ENCODE peak calls at places on chromosomes 13 and 19, in nine cellular contexts. One of them, this sample, is unnamed.

GRCh38 chr13:41458187-41458938 is 1.0 kb downstream of the RGCC start:
- DNase-seq in heart left ventricle: peak; percentile 32
- DNase-seq in Peyer's patch: peak; percentile 43
- DNase-seq in breast epithelium: no peak
- DNase-seq in H1: peak; percentile 63
- DNase-seq in tibial nerve: no peak
- DNase-seq in transverse colon: peak; percentile 36
- DNase-seq in prostate gland: peak; percentile 16
- DNase-seq in body of pancreas: peak; percentile 22
- DNase-seq in this sample: no peak

GRCh38 chr13:40190656-40191100 is 475.8 kb downstream of the FOXO1 start:
- DNase-seq in heart left ventricle: peak; percentile 30
- DNase-seq in Peyer's patch: peak; percentile 89
- DNase-seq in breast epithelium: no peak
- DNase-seq in H1: no peak
- DNase-seq in tibial nerve: peak; percentile 31
- DNase-seq in transverse colon: peak; percentile 58
- DNase-seq in prostate gland: peak; percentile 30
- DNase-seq in body of pancreas: no peak
- DNase-seq in this sample: peak; percentile 45

GRCh38 chr19:32735936-32736335 is 16.4 kb downstream of the TDRD12 start:
- DNase-seq in heart left ventricle: no peak
- DNase-seq in Peyer's patch: no peak
- DNase-seq in breast epithelium: no peak
- DNase-seq in H1: no peak
- DNase-seq in tibial nerve: no peak
- DNase-seq in transverse colon: no peak
- DNase-seq in prostate gland: no peak
- DNase-seq in body of pancreas: no peak
- DNase-seq in this sample: no peak

GRCh38 chr19:48445256-48445605 is 552 bp upstream of the GRWD1 start:
- DNase-seq in heart left ventricle: no peak
- DNase-seq in Peyer's patch: no peak
- DNase-seq in breast epithelium: no peak
- DNase-seq in H1: peak; percentile 53
- DNase-seq in tibial nerve: peak; percentile 49
- DNase-seq in transverse colon: no peak
- DNase-seq in prostate gland: peak; percentile 41
- DNase-seq in body of pancreas: no peak
- DNase-seq in this sample: peak; percentile 61

GRCh38 chr19:43532571-43532961 is 422 bp upstream of the ZNF575 start:
- DNase-seq in heart left ventricle: peak; percentile 62
- DNase-seq in Peyer's patch: no peak
- DNase-seq in breast epithelium: peak; percentile 59
- DNase-seq in H1: no peak
- DNase-seq in tibial nerve: no peak
- DNase-seq in transverse colon: peak; percentile 82
- DNase-seq in prostate gland: peak; percentile 84
- DNase-seq in body of pancreas: peak; percentile 23
- DNase-seq in this sample: peak; percentile 54

GRCh38 chr13:48817166-48817802 is 158.4 kb upstream of the FNDC3A start:
- DNase-seq in heart left ventricle: no peak
- DNase-seq in Peyer's patch: no peak
- DNase-seq in breast epithelium: no peak
- DNase-seq in H1: no peak
- DNase-seq in tibial nerve: no peak
- DNase-seq in transverse colon: no peak
- DNase-seq in prostate gland: no peak
- DNase-seq in body of pancreas: no peak
- DNase-seq in this sample: no peak

GRCh38 chr13:94602467-94602866 is 810 bp downstream of the GPR180 start:
- DNase-seq in heart left ventricle: no peak
- DNase-seq in Peyer's patch: no peak
- DNase-seq in breast epithelium: no peak
- DNase-seq in H1: no peak
- DNase-seq in tibial nerve: no peak
- DNase-seq in transverse colon: no peak
- DNase-seq in prostate gland: no peak
- DNase-seq in body of pancreas: no peak
- DNase-seq in this sample: no peak

GRCh38 chr19:12779162-12779993 is 4.0 kb upstream of the HOOK2 start:
- DNase-seq in heart left ventricle: peak; percentile 78
- DNase-seq in Peyer's patch: no peak
- DNase-seq in breast epithelium: no peak
- DNase-seq in H1: no peak
- DNase-seq in tibial nerve: no peak
- DNase-seq in transverse colon: peak; percentile 46
- DNase-seq in prostate gland: no peak
- DNase-seq in body of pancreas: no peak
- DNase-seq in this sample: peak; percentile 60

GRCh38 chr19:55460670-55461258 is 678 bp downstream of the ISOC2 start:
- DNase-seq in heart left ventricle: peak; percentile 88
- DNase-seq in Peyer's patch: peak; percentile 55
- DNase-seq in breast epithelium: peak; percentile 82
- DNase-seq in H1: peak; percentile 92
- DNase-seq in tibial nerve: peak; percentile 83
- DNase-seq in transverse colon: peak; percentile 86
- DNase-seq in prostate gland: peak; percentile 68
- DNase-seq in body of pancreas: peak; percentile 78
- DNase-seq in this sample: peak; percentile 95

GRCh38 chr13:19860884-19861655 is 2.4 kb downstream of the ZMYM5 start:
- DNase-seq in heart left ventricle: no peak
- DNase-seq in Peyer's patch: no peak
- DNase-seq in breast epithelium: no peak
- DNase-seq in H1: no peak
- DNase-seq in tibial nerve: no peak
- DNase-seq in transverse colon: no peak
- DNase-seq in prostate gland: no peak
- DNase-seq in body of pancreas: no peak
- DNase-seq in this sample: no peak

GRCh38 chr13:20102776-20103175 is 58.1 kb downstream of the GJA3 start:
- DNase-seq in heart left ventricle: no peak
- DNase-seq in Peyer's patch: no peak
- DNase-seq in breast epithelium: no peak
- DNase-seq in H1: no peak
- DNase-seq in tibial nerve: peak; percentile 11
- DNase-seq in transverse colon: no peak
- DNase-seq in prostate gland: no peak
- DNase-seq in body of pancreas: no peak
- DNase-seq in this sample: no peak

GRCh38 chr19:15307169-15307568 is 25.2 kb downstream of the BRD4 start:
- DNase-seq in heart left ventricle: no peak
- DNase-seq in Peyer's patch: no peak
- DNase-seq in breast epithelium: no peak
- DNase-seq in H1: no peak
- DNase-seq in tibial nerve: no peak
- DNase-seq in transverse colon: no peak
- DNase-seq in prostate gland: no peak
- DNase-seq in body of pancreas: no peak
- DNase-seq in this sample: no peak

GRCh38 chr19:48095637-48096175 is 14.9 kb downstream of the PLA2G4C start:
- DNase-seq in heart left ventricle: no peak
- DNase-seq in Peyer's patch: no peak
- DNase-seq in breast epithelium: no peak
- DNase-seq in H1: no peak
- DNase-seq in tibial nerve: no peak
- DNase-seq in transverse colon: no peak
- DNase-seq in prostate gland: no peak
- DNase-seq in body of pancreas: no peak
- DNase-seq in this sample: no peak

GRCh38 chr13:61136101-61136500 is 279.5 kb downstream of the PCDH20 start:
- DNase-seq in heart left ventricle: no peak
- DNase-seq in Peyer's patch: no peak
- DNase-seq in breast epithelium: no peak
- DNase-seq in H1: no peak
- DNase-seq in tibial nerve: no peak
- DNase-seq in transverse colon: no peak
- DNase-seq in prostate gland: no peak
- DNase-seq in body of pancreas: no peak
- DNase-seq in this sample: no peak

GRCh38 chr13:90800082-90800746 is 547.3 kb upstream of the MIR17HG start:
- DNase-seq in heart left ventricle: peak; percentile 56
- DNase-seq in Peyer's patch: no peak
- DNase-seq in breast epithelium: no peak
- DNase-seq in H1: no peak
- DNase-seq in tibial nerve: peak; percentile 61
- DNase-seq in transverse colon: peak; percentile 25
- DNase-seq in prostate gland: no peak
- DNase-seq in body of pancreas: peak; percentile 17
- DNase-seq in this sample: peak; percentile 48

GRCh38 chr13:73717632-73718031 is 416.6 kb downstream of the KLF12 start:
- DNase-seq in heart left ventricle: no peak
- DNase-seq in Peyer's patch: no peak
- DNase-seq in breast epithelium: no peak
- DNase-seq in H1: no peak
- DNase-seq in tibial nerve: no peak
- DNase-seq in transverse colon: no peak
- DNase-seq in prostate gland: no peak
- DNase-seq in body of pancreas: no peak
- DNase-seq in this sample: no peak

GRCh38 chr19:38183227-38183914 is 40.7 kb downstream of the DPF1 start:
- DNase-seq in heart left ventricle: peak; percentile 40
- DNase-seq in Peyer's patch: no peak
- DNase-seq in breast epithelium: no peak
- DNase-seq in H1: peak; percentile 93
- DNase-seq in tibial nerve: peak; percentile 17
- DNase-seq in transverse colon: no peak
- DNase-seq in prostate gland: no peak
- DNase-seq in body of pancreas: no peak
- DNase-seq in this sample: peak; percentile 71

GRCh38 chr19:44539236-44539819 is 9.9 kb upstream of the CEACAM20 start:
- DNase-seq in heart left ventricle: no peak
- DNase-seq in Peyer's patch: no peak
- DNase-seq in breast epithelium: no peak
- DNase-seq in H1: no peak
- DNase-seq in tibial nerve: no peak
- DNase-seq in transverse colon: no peak
- DNase-seq in prostate gland: no peak
- DNase-seq in body of pancreas: no peak
- DNase-seq in this sample: no peak
- TF ChIP-seq POLR2A in heart left ventricle: no peak
- TF ChIP-seq POLR2A in Peyer's patch: no peak
- TF ChIP-seq POLR2A in breast epithelium: no peak
- TF ChIP-seq POLR2A in H1: no peak
- TF ChIP-seq POLR2A in tibial nerve: no peak
- TF ChIP-seq POLR2A in transverse colon: no peak
- TF ChIP-seq POLR2A in prostate gland: no peak
- TF ChIP-seq POLR2A in body of pancreas: no peak
- TF ChIP-seq POLR2A in this sample: no peak

GRCh38 chr13:31767175-31767900 is 28.0 kb downstream of the RXFP2 start:
- DNase-seq in heart left ventricle: no peak
- DNase-seq in Peyer's patch: no peak
- DNase-seq in breast epithelium: no peak
- DNase-seq in H1: no peak
- DNase-seq in tibial nerve: peak; percentile 17
- DNase-seq in transverse colon: no peak
- DNase-seq in prostate gland: no peak
- DNase-seq in body of pancreas: no peak
- DNase-seq in this sample: no peak
- H3K4me1 ChIP-seq in heart left ventricle: no peaks in the 10 kb centered on the region
- H3K4me1 ChIP-seq in Peyer's patch: no peaks in the 10 kb centered on the region
- H3K4me1 ChIP-seq in breast epithelium: no peaks in the 10 kb centered on the region
- H3K4me1 ChIP-seq in H1: no peaks in the 10 kb centered on the region
- H3K4me1 ChIP-seq in tibial nerve: peaks cover 33% of the 10 kb centered on the region
- H3K4me1 ChIP-seq in transverse colon: no peaks in the 10 kb centered on the region
- H3K4me1 ChIP-seq in prostate gland: no peaks in the 10 kb centered on the region
- H3K4me1 ChIP-seq in body of pancreas: no peaks in the 10 kb centered on the region
- H3K4me1 ChIP-seq in this sample: no peaks in the 10 kb centered on the region

DNA sequence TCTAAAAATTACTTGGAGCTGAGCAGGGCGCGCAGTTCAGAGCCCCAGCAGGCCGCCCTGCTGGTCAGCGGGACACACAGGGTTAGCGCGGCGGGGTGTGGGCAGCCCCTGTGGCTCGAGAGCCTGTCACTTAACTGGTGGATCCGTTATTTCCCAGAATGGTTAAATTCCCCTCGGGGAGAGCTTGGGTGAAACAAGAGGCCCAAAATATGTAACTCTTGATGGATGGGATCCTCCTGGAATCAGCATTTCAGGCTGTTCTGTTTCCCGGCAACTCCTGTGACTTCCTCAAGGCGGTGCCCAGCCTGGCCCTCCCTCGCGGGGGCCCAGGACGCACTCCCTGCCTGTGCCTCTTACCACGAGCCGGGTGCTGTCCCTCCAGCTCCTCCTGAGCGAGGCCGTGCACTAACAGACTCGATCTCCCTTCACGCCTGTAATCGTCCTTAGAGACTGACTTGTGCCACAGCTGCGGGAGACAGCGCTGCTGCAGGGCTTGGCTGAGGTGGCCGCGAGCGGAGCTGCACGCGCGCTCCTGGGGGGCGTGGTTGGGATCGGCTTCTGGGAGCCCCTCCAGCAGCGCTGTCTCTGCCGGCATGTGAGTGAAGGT is 9.7 kb downstream of the PTBP1 start:
- DNase-seq in heart left ventricle: no peak
- DNase-seq in Peyer's patch: no peak
- DNase-seq in breast epithelium: no peak
- DNase-seq in H1: no peak
- DNase-seq in tibial nerve: no peak
- DNase-seq in transverse colon: no peak
- DNase-seq in prostate gland: no peak
- DNase-seq in body of pancreas: no peak
- DNase-seq in this sample: no peak
- TF ChIP-seq POLR2A in heart left ventricle: no peak
- TF ChIP-seq POLR2A in Peyer's patch: no peak
- TF ChIP-seq POLR2A in breast epithelium: no peak
- TF ChIP-seq POLR2A in H1: peak; percentile 9
- TF ChIP-seq POLR2A in tibial nerve: no peak
- TF ChIP-seq POLR2A in transverse colon: no peak
- TF ChIP-seq POLR2A in prostate gland: no peak
- TF ChIP-seq POLR2A in body of pancreas: no peak
- TF ChIP-seq POLR2A in this sample: no peak

GRCh38 chr13:102286326-102286725 is 115.5 kb downstream of the FGF14 start:
- DNase-seq in heart left ventricle: no peak
- DNase-seq in Peyer's patch: no peak
- DNase-seq in breast epithelium: no peak
- DNase-seq in H1: no peak
- DNase-seq in tibial nerve: no peak
- DNase-seq in transverse colon: no peak
- DNase-seq in prostate gland: no peak
- DNase-seq in body of pancreas: no peak
- DNase-seq in this sample: no peak

GRCh38 chr13:102277286-102277685 is 124.6 kb downstream of the FGF14 start:
- DNase-seq in heart left ventricle: peak; percentile 39
- DNase-seq in Peyer's patch: no peak
- DNase-seq in breast epithelium: no peak
- DNase-seq in H1: no peak
- DNase-seq in tibial nerve: no peak
- DNase-seq in transverse colon: no peak
- DNase-seq in prostate gland: no peak
- DNase-seq in body of pancreas: no peak
- DNase-seq in this sample: no peak

GRCh38 chr13:102276479-102276878 is 125.4 kb downstream of the FGF14 start:
- DNase-seq in heart left ventricle: no peak
- DNase-seq in Peyer's patch: no peak
- DNase-seq in breast epithelium: no peak
- DNase-seq in H1: no peak
- DNase-seq in tibial nerve: no peak
- DNase-seq in transverse colon: no peak
- DNase-seq in prostate gland: no peak
- DNase-seq in body of pancreas: no peak
- DNase-seq in this sample: no peak

GRCh38 chr13:102280366-102280765 is 121.5 kb downstream of the FGF14 start:
- DNase-seq in heart left ventricle: no peak
- DNase-seq in Peyer's patch: no peak
- DNase-seq in breast epithelium: no peak
- DNase-seq in H1: no peak
- DNase-seq in tibial nerve: no peak
- DNase-seq in transverse colon: no peak
- DNase-seq in prostate gland: no peak
- DNase-seq in body of pancreas: no peak
- DNase-seq in this sample: no peak
- H3K4me1 ChIP-seq in heart left ventricle: no peaks in the 10 kb centered on the region
- H3K4me1 ChIP-seq in Peyer's patch: no peaks in the 10 kb centered on the region
- H3K4me1 ChIP-seq in breast epithelium: no peaks in the 10 kb centered on the region
- H3K4me1 ChIP-seq in H1: no peaks in the 10 kb centered on the region
- H3K4me1 ChIP-seq in tibial nerve: peaks cover 5% of the 10 kb centered on the region
- H3K4me1 ChIP-seq in transverse colon: no peaks in the 10 kb centered on the region
- H3K4me1 ChIP-seq in prostate gland: no peaks in the 10 kb centered on the region
- H3K4me1 ChIP-seq in body of pancreas: no peaks in the 10 kb centered on the region
- H3K4me1 ChIP-seq in this sample: no peaks in the 10 kb centered on the region

This sample was measured in testis.